ENCODE peak calls at places on chromosome 5, in nine cellular contexts. One of them, this sample, is unnamed.
A peak's percentile ranks its signal among the peaks of the same experiment; 100 is the strongest.

GRCh38 chr5:99191181-99191775 is 262.5 kb upstream of the CHD1 start:
- ATAC-seq in lower lobe of right lung: no peak
- ATAC-seq in GM23338: no peak
- ATAC-seq in IMR-90: no peak
- ATAC-seq in stimulated activated memory B cell treated with anti-CD40 and anti-IgM and Interleukin-4, amounts not matched to agents 10 μg/mL and 1 μg/mL and 100 μg/mL, for 72 hours: no peak
- ATAC-seq in CD4-positive, alpha-beta T cell: no peak
- ATAC-seq in aorta: no peak
- ATAC-seq in left cardiac atrium: no peak
- ATAC-seq in CD8-positive, alpha-beta T cell: no peak
- ATAC-seq in this sample: no peak

GRCh38 chr5:16834029-16834428 is 102.1 kb downstream of the MYO10 start:
- ATAC-seq in CD8-positive, alpha-beta T cell: no peak
- ATAC-seq in GM23338: peak; percentile 49
- ATAC-seq in aorta: no peak
- ATAC-seq in left cardiac atrium: no peak
- ATAC-seq in stimulated activated memory B cell treated with anti-CD40 and anti-IgM and Interleukin-4, amounts not matched to agents 10 μg/mL and 1 μg/mL and 100 μg/mL, for 72 hours: no peak
- ATAC-seq in lower lobe of right lung: no peak
- ATAC-seq in IMR-90: no peak
- ATAC-seq in CD4-positive, alpha-beta T cell: no peak
- ATAC-seq in this sample: no peak

GRCh38 chr5:123937230-123937629 is 425.3 kb downstream of the CSNK1G3 start:
- ATAC-seq in GM23338: peak; percentile 90
- ATAC-seq in lower lobe of right lung: no peak
- ATAC-seq in CD8-positive, alpha-beta T cell: no peak
- ATAC-seq in left cardiac atrium: peak; percentile 38
- ATAC-seq in aorta: no peak
- ATAC-seq in IMR-90: no peak
- ATAC-seq in stimulated activated memory B cell treated with anti-CD40 and anti-IgM and Interleukin-4, amounts not matched to agents 10 μg/mL and 1 μg/mL and 100 μg/mL, for 72 hours: no peak
- ATAC-seq in CD4-positive, alpha-beta T cell: no peak
- ATAC-seq in this sample: no peak

GRCh38 chr5:66810747-66811355 is 214.7 kb downstream of the MAST4 start:
- ATAC-seq in IMR-90: no peak
- ATAC-seq in lower lobe of right lung: no peak
- ATAC-seq in left cardiac atrium: no peak
- ATAC-seq in CD8-positive, alpha-beta T cell: no peak
- ATAC-seq in stimulated activated memory B cell treated with anti-CD40 and anti-IgM and Interleukin-4, amounts not matched to agents 10 μg/mL and 1 μg/mL and 100 μg/mL, for 72 hours: peak; percentile 57
- ATAC-seq in CD4-positive, alpha-beta T cell: no peak
- ATAC-seq in aorta: no peak
- ATAC-seq in GM23338: peak; percentile 33
- ATAC-seq in this sample: no peak

GRCh38 chr5:135934939-135935338 is 19.8 kb downstream of the LECT2 start:
- ATAC-seq in stimulated activated memory B cell treated with anti-CD40 and anti-IgM and Interleukin-4, amounts not matched to agents 10 μg/mL and 1 μg/mL and 100 μg/mL, for 72 hours: no peak
- ATAC-seq in IMR-90: peak; percentile 56
- ATAC-seq in CD4-positive, alpha-beta T cell: no peak
- ATAC-seq in left cardiac atrium: peak; percentile 38
- ATAC-seq in GM23338: no peak
- ATAC-seq in lower lobe of right lung: no peak
- ATAC-seq in CD8-positive, alpha-beta T cell: no peak
- ATAC-seq in aorta: no peak
- ATAC-seq in this sample: no peak

GRCh38 chr5:169325273-169325672 is 24.3 kb upstream of the SLIT3 start:
- ATAC-seq in CD8-positive, alpha-beta T cell: no peak
- ATAC-seq in stimulated activated memory B cell treated with anti-CD40 and anti-IgM and Interleukin-4, amounts not matched to agents 10 μg/mL and 1 μg/mL and 100 μg/mL, for 72 hours: no peak
- ATAC-seq in GM23338: no peak
- ATAC-seq in CD4-positive, alpha-beta T cell: no peak
- ATAC-seq in aorta: no peak
- ATAC-seq in lower lobe of right lung: no peak
- ATAC-seq in left cardiac atrium: no peak
- ATAC-seq in IMR-90: no peak
- ATAC-seq in this sample: no peak

GRCh38 chr5:134784241-134784920 is 25.8 kb downstream of the DDX46 start:
- ATAC-seq in CD4-positive, alpha-beta T cell: no peak
- ATAC-seq in CD8-positive, alpha-beta T cell: no peak
- ATAC-seq in stimulated activated memory B cell treated with anti-CD40 and anti-IgM and Interleukin-4, amounts not matched to agents 10 μg/mL and 1 μg/mL and 100 μg/mL, for 72 hours: no peak
- ATAC-seq in lower lobe of right lung: no peak
- ATAC-seq in IMR-90: no peak
- ATAC-seq in aorta: no peak
- ATAC-seq in GM23338: no peak
- ATAC-seq in left cardiac atrium: no peak
- ATAC-seq in this sample: no peak

GRCh38 chr5:112109331-112109993 is 309.6 kb downstream of the EPB41L4A start:
- ATAC-seq in lower lobe of right lung: peak; percentile 94
- ATAC-seq in stimulated activated memory B cell treated with anti-CD40 and anti-IgM and Interleukin-4, amounts not matched to agents 10 μg/mL and 1 μg/mL and 100 μg/mL, for 72 hours: no peak
- ATAC-seq in CD8-positive, alpha-beta T cell: no peak
- ATAC-seq in left cardiac atrium: peak; percentile 94
- ATAC-seq in IMR-90: peak; percentile 73
- ATAC-seq in CD4-positive, alpha-beta T cell: no peak
- ATAC-seq in aorta: peak; percentile 22
- ATAC-seq in GM23338: peak; percentile 94
- ATAC-seq in this sample: no peak

GRCh38 chr5:27315541-27316282 is 277.3 kb upstream of the CDH9 start:
- ATAC-seq in CD4-positive, alpha-beta T cell: no peak
- ATAC-seq in aorta: no peak
- ATAC-seq in stimulated activated memory B cell treated with anti-CD40 and anti-IgM and Interleukin-4, amounts not matched to agents 10 μg/mL and 1 μg/mL and 100 μg/mL, for 72 hours: no peak
- ATAC-seq in IMR-90: peak; percentile 74
- ATAC-seq in left cardiac atrium: peak; percentile 91
- ATAC-seq in lower lobe of right lung: no peak
- ATAC-seq in CD8-positive, alpha-beta T cell: no peak
- ATAC-seq in GM23338: peak; percentile 92
- ATAC-seq in this sample: no peak

GRCh38 chr5:69498384-69498783 is 5.8 kb downstream of the OCLN start:
- ATAC-seq in aorta: no peak
- ATAC-seq in left cardiac atrium: no peak
- ATAC-seq in CD8-positive, alpha-beta T cell: no peak
- ATAC-seq in GM23338: no peak
- ATAC-seq in stimulated activated memory B cell treated with anti-CD40 and anti-IgM and Interleukin-4, amounts not matched to agents 10 μg/mL and 1 μg/mL and 100 μg/mL, for 72 hours: no peak
- ATAC-seq in lower lobe of right lung: no peak
- ATAC-seq in IMR-90: no peak
- ATAC-seq in CD4-positive, alpha-beta T cell: no peak
- ATAC-seq in this sample: no peak

GRCh38 chr5:14671414-14671813 is 6.9 kb downstream of the OTULIN start:
- ATAC-seq in GM23338: no peak
- ATAC-seq in CD4-positive, alpha-beta T cell: peak; percentile 49
- ATAC-seq in lower lobe of right lung: no peak
- ATAC-seq in left cardiac atrium: no peak
- ATAC-seq in CD8-positive, alpha-beta T cell: peak; percentile 25
- ATAC-seq in stimulated activated memory B cell treated with anti-CD40 and anti-IgM and Interleukin-4, amounts not matched to agents 10 μg/mL and 1 μg/mL and 100 μg/mL, for 72 hours: no peak
- ATAC-seq in aorta: no peak
- ATAC-seq in IMR-90: no peak
- ATAC-seq in this sample: peak; percentile 44

GRCh38 chr5:102089883-102090282 is 206.2 kb downstream of the SLCO4C1 start:
- ATAC-seq in GM23338: peak; percentile 82
- ATAC-seq in aorta: no peak
- ATAC-seq in stimulated activated memory B cell treated with anti-CD40 and anti-IgM and Interleukin-4, amounts not matched to agents 10 μg/mL and 1 μg/mL and 100 μg/mL, for 72 hours: no peak
- ATAC-seq in CD4-positive, alpha-beta T cell: no peak
- ATAC-seq in CD8-positive, alpha-beta T cell: no peak
- ATAC-seq in lower lobe of right lung: no peak
- ATAC-seq in left cardiac atrium: no peak
- ATAC-seq in IMR-90: no peak
- ATAC-seq in this sample: no peak

GRCh38 chr5:1971944-1972343 is 89.2 kb upstream of the IRX4 start:
- ATAC-seq in IMR-90: no peak
- ATAC-seq in lower lobe of right lung: no peak
- ATAC-seq in aorta: no peak
- ATAC-seq in CD4-positive, alpha-beta T cell: no peak
- ATAC-seq in stimulated activated memory B cell treated with anti-CD40 and anti-IgM and Interleukin-4, amounts not matched to agents 10 μg/mL and 1 μg/mL and 100 μg/mL, for 72 hours: no peak
- ATAC-seq in GM23338: no peak
- ATAC-seq in left cardiac atrium: no peak
- ATAC-seq in CD8-positive, alpha-beta T cell: no peak
- ATAC-seq in this sample: no peak

GRCh38 chr5:180213657-180214207 is 4.7 kb upstream of the RASGEF1C start:
- ATAC-seq in stimulated activated memory B cell treated with anti-CD40 and anti-IgM and Interleukin-4, amounts not matched to agents 10 μg/mL and 1 μg/mL and 100 μg/mL, for 72 hours: no peak
- ATAC-seq in CD8-positive, alpha-beta T cell: no peak
- ATAC-seq in lower lobe of right lung: no peak
- ATAC-seq in aorta: no peak
- ATAC-seq in CD4-positive, alpha-beta T cell: no peak
- ATAC-seq in left cardiac atrium: no peak
- ATAC-seq in IMR-90: no peak
- ATAC-seq in GM23338: no peak
- ATAC-seq in this sample: no peak

GRCh38 chr5:38404236-38404635 is 145.9 kb downstream of the EGFLAM start:
- ATAC-seq in lower lobe of right lung: no peak
- ATAC-seq in left cardiac atrium: no peak
- ATAC-seq in CD8-positive, alpha-beta T cell: no peak
- ATAC-seq in IMR-90: no peak
- ATAC-seq in GM23338: no peak
- ATAC-seq in stimulated activated memory B cell treated with anti-CD40 and anti-IgM and Interleukin-4, amounts not matched to agents 10 μg/mL and 1 μg/mL and 100 μg/mL, for 72 hours: no peak
- ATAC-seq in CD4-positive, alpha-beta T cell: no peak
- ATAC-seq in aorta: no peak
- ATAC-seq in this sample: no peak

GRCh38 chr5:17021363-17021932 is 85.4 kb upstream of the MYO10 start:
- ATAC-seq in lower lobe of right lung: no peak
- ATAC-seq in IMR-90: no peak
- ATAC-seq in left cardiac atrium: no peak
- ATAC-seq in stimulated activated memory B cell treated with anti-CD40 and anti-IgM and Interleukin-4, amounts not matched to agents 10 μg/mL and 1 μg/mL and 100 μg/mL, for 72 hours: no peak
- ATAC-seq in GM23338: no peak
- ATAC-seq in CD8-positive, alpha-beta T cell: no peak
- ATAC-seq in aorta: no peak
- ATAC-seq in CD4-positive, alpha-beta T cell: no peak
- ATAC-seq in this sample: no peak

GRCh38 chr5:52007230-52007858 is 624.1 kb downstream of the ISL1 start:
- ATAC-seq in GM23338: peak; percentile 77
- ATAC-seq in CD4-positive, alpha-beta T cell: no peak
- ATAC-seq in lower lobe of right lung: no peak
- ATAC-seq in IMR-90: peak; percentile 42
- ATAC-seq in left cardiac atrium: peak; percentile 45
- ATAC-seq in CD8-positive, alpha-beta T cell: no peak
- ATAC-seq in stimulated activated memory B cell treated with anti-CD40 and anti-IgM and Interleukin-4, amounts not matched to agents 10 μg/mL and 1 μg/mL and 100 μg/mL, for 72 hours: no peak
- ATAC-seq in aorta: no peak
- ATAC-seq in this sample: no peak

GRCh38 chr5:172167893-172168292 is 20.1 kb downstream of the STK10 start:
- ATAC-seq in lower lobe of right lung: no peak
- ATAC-seq in left cardiac atrium: peak; percentile 16
- ATAC-seq in CD4-positive, alpha-beta T cell: no peak
- ATAC-seq in stimulated activated memory B cell treated with anti-CD40 and anti-IgM and Interleukin-4, amounts not matched to agents 10 μg/mL and 1 μg/mL and 100 μg/mL, for 72 hours: no peak
- ATAC-seq in IMR-90: no peak
- ATAC-seq in GM23338: peak; percentile 62
- ATAC-seq in aorta: no peak
- ATAC-seq in CD8-positive, alpha-beta T cell: no peak
- ATAC-seq in this sample: no peak

GRCh38 chr5:53934126-53934856 is 373.9 kb downstream of the NDUFS4 start:
- ATAC-seq in CD4-positive, alpha-beta T cell: no peak
- ATAC-seq in left cardiac atrium: no peak
- ATAC-seq in stimulated activated memory B cell treated with anti-CD40 and anti-IgM and Interleukin-4, amounts not matched to agents 10 μg/mL and 1 μg/mL and 100 μg/mL, for 72 hours: no peak
- ATAC-seq in aorta: no peak
- ATAC-seq in CD8-positive, alpha-beta T cell: no peak
- ATAC-seq in IMR-90: peak; percentile 72
- ATAC-seq in GM23338: no peak
- ATAC-seq in lower lobe of right lung: no peak
- ATAC-seq in this sample: no peak

GRCh38 chr5:137699291-137700281 is 36.3 kb downstream of the KLHL3 start:
- ATAC-seq in GM23338: no peak
- ATAC-seq in left cardiac atrium: peak; percentile 69
- ATAC-seq in stimulated activated memory B cell treated with anti-CD40 and anti-IgM and Interleukin-4, amounts not matched to agents 10 μg/mL and 1 μg/mL and 100 μg/mL, for 72 hours: no peak
- ATAC-seq in aorta: no peak
- ATAC-seq in CD4-positive, alpha-beta T cell: no peak
- ATAC-seq in CD8-positive, alpha-beta T cell: no peak
- ATAC-seq in lower lobe of right lung: no peak
- ATAC-seq in IMR-90: no peak
- ATAC-seq in this sample: no peak

GRCh38 chr5:11384441-11385250 is 519.6 kb downstream of the CTNND2 start:
- ATAC-seq in IMR-90: no peak
- ATAC-seq in aorta: peak; percentile 19
- ATAC-seq in CD4-positive, alpha-beta T cell: no peak
- ATAC-seq in stimulated activated memory B cell treated with anti-CD40 and anti-IgM and Interleukin-4, amounts not matched to agents 10 μg/mL and 1 μg/mL and 100 μg/mL, for 72 hours: peak; percentile 44
- ATAC-seq in CD8-positive, alpha-beta T cell: no peak
- ATAC-seq in lower lobe of right lung: peak; percentile 57
- ATAC-seq in left cardiac atrium: peak; percentile 56
- ATAC-seq in GM23338: peak; percentile 26
- ATAC-seq in this sample: peak; percentile 28

GRCh38 chr5:149040421-149040820 is 22.4 kb downstream of the SH3TC2 start:
- ATAC-seq in CD4-positive, alpha-beta T cell: no peak
- ATAC-seq in CD8-positive, alpha-beta T cell: no peak
- ATAC-seq in GM23338: no peak
- ATAC-seq in lower lobe of right lung: no peak
- ATAC-seq in IMR-90: no peak
- ATAC-seq in stimulated activated memory B cell treated with anti-CD40 and anti-IgM and Interleukin-4, amounts not matched to agents 10 μg/mL and 1 μg/mL and 100 μg/mL, for 72 hours: no peak
- ATAC-seq in aorta: no peak
- ATAC-seq in left cardiac atrium: peak; percentile 71
- ATAC-seq in this sample: no peak

GRCh38 chr5:87105577-87105976 is 162.1 kb upstream of the RASA1 start:
- ATAC-seq in stimulated activated memory B cell treated with anti-CD40 and anti-IgM and Interleukin-4, amounts not matched to agents 10 μg/mL and 1 μg/mL and 100 μg/mL, for 72 hours: no peak
- ATAC-seq in aorta: no peak
- ATAC-seq in CD8-positive, alpha-beta T cell: no peak
- ATAC-seq in lower lobe of right lung: no peak
- ATAC-seq in left cardiac atrium: no peak
- ATAC-seq in GM23338: no peak
- ATAC-seq in CD4-positive, alpha-beta T cell: no peak
- ATAC-seq in IMR-90: no peak
- ATAC-seq in this sample: no peak

GRCh38 chr5:77560677-77561263 is 68.7 kb upstream of the WDR41 start:
- ATAC-seq in CD4-positive, alpha-beta T cell: no peak
- ATAC-seq in left cardiac atrium: no peak
- ATAC-seq in aorta: no peak
- ATAC-seq in IMR-90: peak; percentile 63
- ATAC-seq in CD8-positive, alpha-beta T cell: no peak
- ATAC-seq in stimulated activated memory B cell treated with anti-CD40 and anti-IgM and Interleukin-4, amounts not matched to agents 10 μg/mL and 1 μg/mL and 100 μg/mL, for 72 hours: no peak
- ATAC-seq in GM23338: peak; percentile 45
- ATAC-seq in lower lobe of right lung: no peak
- ATAC-seq in this sample: no peak

GRCh38 chr5:8138884-8139283 is 269.9 kb downstream of the MTRR start:
- ATAC-seq in lower lobe of right lung: no peak
- ATAC-seq in CD4-positive, alpha-beta T cell: no peak
- ATAC-seq in aorta: no peak
- ATAC-seq in stimulated activated memory B cell treated with anti-CD40 and anti-IgM and Interleukin-4, amounts not matched to agents 10 μg/mL and 1 μg/mL and 100 μg/mL, for 72 hours: peak; percentile 31
- ATAC-seq in left cardiac atrium: no peak
- ATAC-seq in GM23338: no peak
- ATAC-seq in CD8-positive, alpha-beta T cell: no peak
- ATAC-seq in IMR-90: no peak
- ATAC-seq in this sample: no peak

GRCh38 chr5:157285310-157286035 is 19.6 kb downstream of the CYFIP2 start:
- ATAC-seq in IMR-90: no peak
- ATAC-seq in lower lobe of right lung: no peak
- ATAC-seq in left cardiac atrium: no peak
- ATAC-seq in CD8-positive, alpha-beta T cell: no peak
- ATAC-seq in stimulated activated memory B cell treated with anti-CD40 and anti-IgM and Interleukin-4, amounts not matched to agents 10 μg/mL and 1 μg/mL and 100 μg/mL, for 72 hours: no peak
- ATAC-seq in GM23338: no peak
- ATAC-seq in CD4-positive, alpha-beta T cell: no peak
- ATAC-seq in aorta: no peak
- ATAC-seq in this sample: no peak

GRCh38 chr5:178762391-178762790 is 31.9 kb upstream of the ZNF354A start:
- ATAC-seq in GM23338: no peak
- ATAC-seq in stimulated activated memory B cell treated with anti-CD40 and anti-IgM and Interleukin-4, amounts not matched to agents 10 μg/mL and 1 μg/mL and 100 μg/mL, for 72 hours: no peak
- ATAC-seq in CD4-positive, alpha-beta T cell: no peak
- ATAC-seq in lower lobe of right lung: no peak
- ATAC-seq in CD8-positive, alpha-beta T cell: no peak
- ATAC-seq in aorta: no peak
- ATAC-seq in IMR-90: no peak
- ATAC-seq in left cardiac atrium: no peak
- ATAC-seq in this sample: no peak

GRCh38 chr5:38404667-38405276 is 146.4 kb downstream of the EGFLAM start:
- ATAC-seq in aorta: no peak
- ATAC-seq in stimulated activated memory B cell treated with anti-CD40 and anti-IgM and Interleukin-4, amounts not matched to agents 10 μg/mL and 1 μg/mL and 100 μg/mL, for 72 hours: no peak
- ATAC-seq in CD8-positive, alpha-beta T cell: no peak
- ATAC-seq in IMR-90: no peak
- ATAC-seq in lower lobe of right lung: peak; percentile 43
- ATAC-seq in GM23338: peak; percentile 98
- ATAC-seq in left cardiac atrium: no peak
- ATAC-seq in CD4-positive, alpha-beta T cell: no peak
- ATAC-seq in this sample: no peak

GRCh38 chr5:30539004-30539634 is 654.4 kb upstream of the CDH6 start:
- ATAC-seq in CD4-positive, alpha-beta T cell: no peak
- ATAC-seq in left cardiac atrium: peak; percentile 84
- ATAC-seq in stimulated activated memory B cell treated with anti-CD40 and anti-IgM and Interleukin-4, amounts not matched to agents 10 μg/mL and 1 μg/mL and 100 μg/mL, for 72 hours: no peak
- ATAC-seq in aorta: peak; percentile 36
- ATAC-seq in IMR-90: peak; percentile 84
- ATAC-seq in CD8-positive, alpha-beta T cell: no peak
- ATAC-seq in GM23338: peak; percentile 54
- ATAC-seq in lower lobe of right lung: peak; percentile 93
- ATAC-seq in this sample: no peak

GRCh38 chr5:56383761-56384160 is 150.6 kb upstream of the ANKRD55 start:
- ATAC-seq in left cardiac atrium: peak; percentile 38
- ATAC-seq in IMR-90: no peak
- ATAC-seq in CD4-positive, alpha-beta T cell: no peak
- ATAC-seq in stimulated activated memory B cell treated with anti-CD40 and anti-IgM and Interleukin-4, amounts not matched to agents 10 μg/mL and 1 μg/mL and 100 μg/mL, for 72 hours: no peak
- ATAC-seq in CD8-positive, alpha-beta T cell: no peak
- ATAC-seq in lower lobe of right lung: no peak
- ATAC-seq in GM23338: no peak
- ATAC-seq in aorta: no peak
- ATAC-seq in this sample: no peak

GRCh38 chr5:132102101-132102701 is 28.6 kb downstream of the CSF2 start:
- ATAC-seq in CD8-positive, alpha-beta T cell: peak; percentile 37
- ATAC-seq in IMR-90: no peak
- ATAC-seq in GM23338: no peak
- ATAC-seq in aorta: no peak
- ATAC-seq in stimulated activated memory B cell treated with anti-CD40 and anti-IgM and Interleukin-4, amounts not matched to agents 10 μg/mL and 1 μg/mL and 100 μg/mL, for 72 hours: peak; percentile 40
- ATAC-seq in left cardiac atrium: no peak
- ATAC-seq in lower lobe of right lung: no peak
- ATAC-seq in CD4-positive, alpha-beta T cell: peak; percentile 41
- ATAC-seq in this sample: peak; percentile 36